ENCODE peak calls at places on chromosomes 6 and 20, in six cellular contexts. One of them, this sample, is unnamed.

GRCh38 chr6:80503660-80504059 is 397.2 kb downstream of the BCKDHB start:
- DNase-seq in CD8-positive, alpha-beta memory T cell: no peak
- DNase-seq in kidney: no peak
- DNase-seq in coronary artery: no peak
- DNase-seq in cardiac muscle cell: no peak
- DNase-seq in H1: no peak
- DNase-seq in this sample: no peak

GRCh38 chr6:48086187-48086586 is 24.8 kb downstream of the PTCHD4 start:
- DNase-seq in cardiac muscle cell: no peak
- DNase-seq in coronary artery: no peak
- DNase-seq in kidney: no peak
- DNase-seq in CD8-positive, alpha-beta memory T cell: no peak
- DNase-seq in H1: no peak
- DNase-seq in this sample: no peak

GRCh38 chr6:33602180-33602579 is 18.9 kb upstream of the ITPR3 start:
- DNase-seq in coronary artery: no peak
- DNase-seq in CD8-positive, alpha-beta memory T cell: no peak
- DNase-seq in cardiac muscle cell: no peak
- DNase-seq in H1: no peak
- DNase-seq in kidney: no peak
- DNase-seq in this sample: no peak

GRCh38 chr20:59042151-59042795 is at the start of gene PRELID3B:
- DNase-seq in coronary artery: no peak
- DNase-seq in cardiac muscle cell: peak
- DNase-seq in H1: no peak
- DNase-seq in CD8-positive, alpha-beta memory T cell: peak
- DNase-seq in kidney: no peak
- DNase-seq in this sample: no peak

GRCh38 chr20:50624351-50625016 is 66.9 kb downstream of the RIPOR3 start:
- DNase-seq in coronary artery: no peak
- DNase-seq in CD8-positive, alpha-beta memory T cell: no peak
- DNase-seq in H1: no peak
- DNase-seq in cardiac muscle cell: no peak
- DNase-seq in kidney: peak
- DNase-seq in this sample: no peak

GRCh38 chr6:38058022-38058421 is 238.5 kb downstream of the ZFAND3 start:
- DNase-seq in H1: no peak
- DNase-seq in CD8-positive, alpha-beta memory T cell: no peak
- DNase-seq in coronary artery: no peak
- DNase-seq in kidney: no peak
- DNase-seq in cardiac muscle cell: no peak
- DNase-seq in this sample: no peak

GRCh38 chr6:25366785-25367657 is 87.8 kb downstream of the CARMIL1 start:
- DNase-seq in coronary artery: no peak
- DNase-seq in CD8-positive, alpha-beta memory T cell: no peak
- DNase-seq in H1: no peak
- DNase-seq in kidney: no peak
- DNase-seq in cardiac muscle cell: no peak
- DNase-seq in this sample: no peak

GRCh38 chr6:67606905-67607828 is 1027.9 kb upstream of the ADGRB3 start:
- DNase-seq in H1: no peak
- DNase-seq in kidney: no peak
- DNase-seq in coronary artery: no peak
- DNase-seq in CD8-positive, alpha-beta memory T cell: no peak
- DNase-seq in cardiac muscle cell: peak
- DNase-seq in this sample: no peak

GRCh38 chr6:32177182-32177787 is 920 bp upstream of the RNF5 start:
- DNase-seq in cardiac muscle cell: no peak
- DNase-seq in H1: peak
- DNase-seq in CD8-positive, alpha-beta memory T cell: no peak
- DNase-seq in coronary artery: no peak
- DNase-seq in kidney: peak
- DNase-seq in this sample: no peak

GRCh38 chr6:6893701-6894100 is 214.1 kb upstream of the RREB1 start:
- DNase-seq in coronary artery: no peak
- DNase-seq in H1: no peak
- DNase-seq in cardiac muscle cell: no peak
- DNase-seq in kidney: no peak
- DNase-seq in CD8-positive, alpha-beta memory T cell: no peak
- DNase-seq in this sample: no peak

GRCh38 chr20:19211661-19212523 is 550 bp upstream of the SLC24A3 start:
- DNase-seq in coronary artery: no peak
- DNase-seq in CD8-positive, alpha-beta memory T cell: no peak
- DNase-seq in cardiac muscle cell: peak
- DNase-seq in H1: peak
- DNase-seq in kidney: peak
- DNase-seq in this sample: no peak

GRCh38 chr6:133918208-133918930 is 29.5 kb downstream of the TCF21 start:
- DNase-seq in CD8-positive, alpha-beta memory T cell: no peak
- DNase-seq in cardiac muscle cell: no peak
- DNase-seq in H1: no peak
- DNase-seq in kidney: no peak
- DNase-seq in coronary artery: no peak
- DNase-seq in this sample: no peak

GRCh38 chr6:3228791-3229565 is 1.5 kb upstream of the TUBB2B start:
- DNase-seq in CD8-positive, alpha-beta memory T cell: peak
- DNase-seq in H1: peak
- DNase-seq in coronary artery: no peak
- DNase-seq in kidney: peak
- DNase-seq in cardiac muscle cell: no peak
- DNase-seq in this sample: no peak

GRCh38 chr20:35561268-35561667 is 19.4 kb downstream of the ERGIC3 start:
- DNase-seq in coronary artery: no peak
- DNase-seq in kidney: no peak
- DNase-seq in cardiac muscle cell: peak
- DNase-seq in H1: peak
- DNase-seq in CD8-positive, alpha-beta memory T cell: no peak
- DNase-seq in this sample: no peak

DNA sequence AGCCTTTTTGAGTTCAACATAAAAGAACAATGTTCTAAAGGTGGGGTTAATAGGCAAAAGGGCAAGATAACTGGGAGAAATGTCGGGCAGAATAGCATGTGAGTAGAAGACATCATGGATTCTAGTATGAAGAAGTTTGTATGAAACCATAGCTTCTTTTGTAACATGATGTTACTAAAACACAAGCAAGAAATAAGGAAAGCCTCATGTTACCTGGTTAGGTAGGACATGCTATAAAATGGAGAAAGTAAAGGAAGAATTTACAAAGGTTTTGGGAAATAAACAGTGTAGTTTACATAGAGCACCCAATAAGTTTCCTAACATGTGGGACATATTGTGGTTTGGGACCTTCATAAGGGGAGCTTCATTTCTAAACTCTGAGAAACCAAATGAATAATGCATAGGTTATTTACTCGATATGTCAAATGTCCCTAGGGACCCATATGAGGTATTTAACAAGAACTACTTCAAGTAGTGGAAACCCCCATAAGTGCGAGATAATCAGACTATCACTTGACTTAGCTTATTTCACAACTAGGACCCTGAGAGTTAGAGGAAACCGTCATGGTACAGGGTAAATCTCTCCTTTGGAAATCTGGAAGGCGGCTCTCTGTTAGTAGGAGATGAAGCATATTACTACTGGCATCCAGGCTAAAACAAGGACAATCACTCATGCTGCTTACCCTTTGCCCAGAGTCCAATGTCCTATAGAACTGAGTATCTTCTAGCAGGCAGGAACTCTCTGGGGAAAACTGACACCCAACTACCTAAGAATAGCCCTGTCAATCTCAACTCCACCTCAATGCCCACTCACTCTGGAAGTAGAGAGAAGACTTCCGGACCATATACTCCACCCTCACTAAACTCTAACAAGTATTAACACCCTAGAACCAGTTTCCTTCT is 57.5 kb downstream of the ILRUN start:
- DNase-seq in kidney: no peak
- DNase-seq in CD8-positive, alpha-beta memory T cell: no peak
- DNase-seq in coronary artery: no peak
- DNase-seq in cardiac muscle cell: no peak
- DNase-seq in H1: no peak
- DNase-seq in this sample: no peak
- H3K27ac ChIP-seq in kidney: peak
- H3K27ac ChIP-seq in CD8-positive, alpha-beta memory T cell: no peak
- H3K27ac ChIP-seq in coronary artery: no peak
- H3K27ac ChIP-seq in cardiac muscle cell: peak
- H3K27ac ChIP-seq in H1: no peak
- H3K27ac ChIP-seq in this sample: no peak

DNA sequence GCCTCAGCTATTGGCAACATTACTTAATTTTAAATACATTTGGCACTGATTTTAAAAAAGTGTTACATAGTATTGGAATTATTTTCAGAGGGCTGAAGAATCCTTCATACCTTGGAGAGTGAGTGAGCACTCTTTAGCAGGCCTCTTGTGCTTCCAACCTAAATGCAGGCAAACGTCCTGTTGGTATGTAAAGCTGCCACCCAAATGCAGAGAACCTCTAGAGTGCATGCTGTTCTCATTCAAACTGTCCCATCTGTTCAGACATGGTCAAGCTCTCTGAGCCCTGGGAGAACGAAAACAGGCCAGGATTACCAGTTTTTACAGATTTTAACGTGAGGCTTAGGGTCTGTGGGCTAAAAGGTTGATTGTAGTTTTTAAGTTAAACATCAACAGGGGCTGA is 378.0 kb upstream of the FLRT3 start:
- DNase-seq in coronary artery: no peak
- DNase-seq in kidney: no peak
- DNase-seq in H1: no peak
- DNase-seq in cardiac muscle cell: no peak
- DNase-seq in CD8-positive, alpha-beta memory T cell: no peak
- DNase-seq in this sample: no peak
- H3K27ac ChIP-seq in coronary artery: no peak
- H3K27ac ChIP-seq in kidney: no peak
- H3K27ac ChIP-seq in H1: no peak
- H3K27ac ChIP-seq in cardiac muscle cell: no peak
- H3K27ac ChIP-seq in CD8-positive, alpha-beta memory T cell: no peak
- H3K27ac ChIP-seq in this sample: no peak

GRCh38 chr6:142296975-142297604 is 4.7 kb upstream of the ADGRG6 start:
- DNase-seq in H1: no peak
- DNase-seq in kidney: no peak
- DNase-seq in coronary artery: no peak
- DNase-seq in cardiac muscle cell: no peak
- DNase-seq in CD8-positive, alpha-beta memory T cell: no peak
- DNase-seq in this sample: no peak

GRCh38 chr6:142300758-142301251 is 1.0 kb upstream of the ADGRG6 start:
- DNase-seq in cardiac muscle cell: peak
- DNase-seq in H1: no peak
- DNase-seq in CD8-positive, alpha-beta memory T cell: no peak
- DNase-seq in coronary artery: no peak
- DNase-seq in kidney: peak
- DNase-seq in this sample: no peak

GRCh38 chr6:142300302-142300701 is 1.5 kb upstream of the ADGRG6 start:
- DNase-seq in coronary artery: no peak
- DNase-seq in H1: no peak
- DNase-seq in CD8-positive, alpha-beta memory T cell: no peak
- DNase-seq in cardiac muscle cell: no peak
- DNase-seq in kidney: no peak
- DNase-seq in this sample: no peak

GRCh38 chr6:142297605-142297995 is 4.2 kb upstream of the ADGRG6 start:
- DNase-seq in cardiac muscle cell: no peak
- DNase-seq in coronary artery: no peak
- DNase-seq in CD8-positive, alpha-beta memory T cell: no peak
- DNase-seq in H1: no peak
- DNase-seq in kidney: no peak
- DNase-seq in this sample: no peak

DNA sequence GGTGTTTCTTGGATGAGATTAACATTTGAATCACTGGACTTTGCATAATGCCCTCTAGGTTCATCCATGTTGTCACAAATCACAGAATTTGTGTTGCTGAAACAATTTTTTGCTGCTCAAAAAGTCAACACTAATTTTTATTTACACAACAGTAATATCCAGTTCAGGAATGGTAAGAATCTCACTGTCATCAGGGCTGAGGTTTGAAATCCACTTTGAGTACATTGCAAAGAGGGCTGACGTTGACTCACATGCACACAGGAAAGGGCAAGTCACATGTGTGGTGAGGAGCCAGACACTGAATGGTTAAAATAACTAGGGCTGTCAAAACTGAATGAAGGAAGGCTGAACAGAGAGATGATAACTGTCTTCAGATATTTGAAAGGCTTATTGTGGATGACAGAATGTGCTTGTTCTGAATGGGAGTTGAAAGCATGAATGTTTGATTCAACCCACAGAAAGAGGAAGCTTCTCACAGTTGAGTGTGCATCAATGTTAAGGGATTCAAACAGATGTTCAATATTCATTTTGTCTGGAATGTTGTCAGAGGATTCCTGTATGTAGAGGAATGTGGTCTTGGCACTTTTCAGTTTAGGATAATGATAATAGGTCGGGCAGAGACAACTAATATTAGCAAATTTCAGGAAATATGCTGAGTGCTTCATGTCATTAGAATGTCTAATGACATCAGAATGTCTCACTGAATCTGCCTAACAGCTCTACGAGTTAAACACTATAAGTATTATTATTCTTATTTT is 3.6 kb upstream of the ADGRG6 start:
- DNase-seq in coronary artery: no peak
- DNase-seq in H1: no peak
- DNase-seq in kidney: no peak
- DNase-seq in cardiac muscle cell: peak
- DNase-seq in CD8-positive, alpha-beta memory T cell: no peak
- DNase-seq in this sample: no peak
- H3K27ac ChIP-seq in coronary artery: no peak
- H3K27ac ChIP-seq in H1: no peak
- H3K27ac ChIP-seq in kidney: no peak
- H3K27ac ChIP-seq in cardiac muscle cell: no peak
- H3K27ac ChIP-seq in CD8-positive, alpha-beta memory T cell: no peak
- H3K27ac ChIP-seq in this sample: no peak

DNA sequence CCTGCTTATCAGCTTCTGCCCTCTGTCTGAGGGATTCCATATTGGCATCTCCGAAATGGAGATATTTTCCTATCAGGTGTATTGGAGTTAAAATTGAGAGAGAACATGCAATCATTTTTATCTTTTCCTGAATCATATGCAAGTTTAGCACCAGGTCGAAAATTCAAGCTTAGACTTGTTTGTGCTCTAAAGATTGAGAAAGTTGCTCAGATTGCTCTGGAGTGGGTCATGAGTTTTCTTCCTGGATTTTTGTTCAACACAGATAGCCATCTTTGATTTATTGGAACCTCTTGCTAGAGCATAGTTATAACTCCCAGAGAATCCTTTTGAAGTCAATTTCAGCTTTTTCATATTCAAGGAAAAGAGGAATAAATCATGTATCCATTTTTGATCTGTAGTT is 373.5 kb upstream of the FLRT3 start:
- DNase-seq in kidney: no peak
- DNase-seq in coronary artery: no peak
- DNase-seq in cardiac muscle cell: no peak
- DNase-seq in H1: no peak
- DNase-seq in CD8-positive, alpha-beta memory T cell: no peak
- DNase-seq in this sample: no peak
- H3K27ac ChIP-seq in kidney: no peak
- H3K27ac ChIP-seq in coronary artery: no peak
- H3K27ac ChIP-seq in cardiac muscle cell: no peak
- H3K27ac ChIP-seq in H1: no peak
- H3K27ac ChIP-seq in CD8-positive, alpha-beta memory T cell: no peak
- H3K27ac ChIP-seq in this sample: no peak